ENCODE peak calls at places on chromosomes 1 and 21, in four cellular contexts. F is tibial nerve, U is IMR-90, X is fibroblast of lung. B is an unnamed sample.

GRCh38 chr1:37125295-37125694 is 91.0 kb upstream of the GRIK3 start:
- DNase-seq in F (no peak), U (no peak), X (no peak), B (no peak)

GRCh38 chr1:182507685-182508084 is 57.7 kb downstream of the RGSL1 start:
- DNase-seq in F (no peak), U (no peak), X (no peak), B (no peak)

GRCh38 chr1:52623812-52624211 is 9.2 kb upstream of the SHISAL2A start:
- DNase-seq in F (no peak), U (no peak), X (no peak), B (no peak)

GRCh38 chr1:145847827-145848226 is 2.4 kb downstream of the NUDT17 start:
- DNase-seq in F (no peak), U (no peak), X (no peak), B (no peak)

GRCh38 chr21:19322360-19322759 is 918.8 kb upstream of the TMPRSS15 start:
- DNase-seq in F (no peak), U (no peak), X (peak; percentile 1), B (no peak)

GRCh38 chr1:178634445-178634844 is 90.6 kb upstream of the RALGPS2 start:
- DNase-seq in F (no peak), U (no peak), X (no peak), B (no peak)

GRCh38 chr1:185526318-185527307 is 207.6 kb upstream of the HMCN1 start:
- DNase-seq in F (no peak), U (no peak), X (no peak), B (no peak)

GRCh38 chr1:93613895-93614294 is 67.7 kb downstream of the BCAR3 start:
- DNase-seq in F (no peak), U (peak; percentile 65), X (peak; percentile 79), B (no peak)

GRCh38 chr1:44786138-44786840 is 1.7 kb downstream of the BEST4 start:
- DNase-seq in F (no peak), U (peak; percentile 59), X (peak; percentile 50), B (no peak)

GRCh38 chr1:157490337-157491165 is 61.8 kb downstream of the FCRL5 start:
- DNase-seq in F (peak; percentile 30), U (peak; percentile 26), X (peak; percentile 38), B (no peak)

GRCh38 chr1:207421078-207421477 is 33.0 kb upstream of the CR2 start:
- DNase-seq in F (no peak), U (no peak), X (no peak), B (no peak)

DNA sequence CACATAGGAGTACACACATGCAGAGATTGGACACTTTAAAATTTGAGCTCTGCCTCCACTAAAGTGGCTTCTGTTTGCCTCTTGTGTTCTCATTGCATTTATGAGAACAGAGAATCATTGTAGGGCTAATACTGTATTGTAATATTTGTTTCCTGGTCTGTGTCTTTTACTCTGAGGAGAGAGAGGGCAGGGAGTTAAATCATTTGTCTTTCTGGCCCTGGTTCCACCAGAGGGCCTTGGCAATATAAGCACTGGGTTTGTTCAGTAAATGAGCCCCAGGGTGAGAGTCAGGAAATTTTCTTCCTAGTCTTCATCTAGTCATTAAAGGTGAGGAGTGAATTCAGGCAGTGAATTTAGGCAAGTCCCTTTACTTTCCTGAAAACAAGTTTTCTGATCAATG is 70.3 kb downstream of the NFIA start:
- DNase-seq in F (no peak), U (no peak), X (no peak), B (no peak)
- TF ChIP-seq CTCF in F (no peak), U (no peak), X (no peak), B (no peak)

DNA sequence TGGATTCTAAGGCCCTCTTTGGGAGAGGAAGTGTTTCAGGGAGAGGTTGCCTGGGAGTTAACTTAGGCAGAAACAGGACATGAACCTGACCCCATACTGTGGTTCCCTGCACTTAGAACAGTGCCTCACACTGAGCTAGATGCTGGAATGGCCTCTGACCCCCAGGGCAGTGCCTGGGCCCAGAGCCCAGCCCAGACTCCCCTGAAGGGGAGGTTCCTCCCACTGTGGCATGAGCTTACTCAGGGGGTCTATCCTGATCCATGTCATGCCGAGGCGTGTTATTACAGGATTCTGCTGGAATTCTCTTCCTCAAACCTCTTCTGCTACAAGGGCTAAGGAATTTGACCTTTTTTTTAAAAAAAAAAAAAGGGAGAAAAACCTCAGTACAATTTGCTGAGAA is 72.2 kb downstream of the MRPL37 start:
- DNase-seq in F (no peak), U (no peak), X (no peak), B (no peak)
- H3K27ac ChIP-seq in F (peak overlapping the region; percentile 82), U (peak overlapping the region; percentile 1), X (peak overlapping the region; percentile 97), B (no peak overlapping the region)

GRCh38 chr1:98253145-98253544 is 332.3 kb upstream of the DPYD start:
- DNase-seq in F (no peak), U (no peak), X (no peak), B (no peak)

GRCh38 chr1:98256700-98257099 is 335.9 kb upstream of the DPYD start:
- DNase-seq in F (no peak), U (no peak), X (no peak), B (no peak)

GRCh38 chr1:98251497-98251896 is 330.7 kb upstream of the DPYD start:
- DNase-seq in F (no peak), U (no peak), X (no peak), B (no peak)
- TF ChIP-seq CTCF in F (no peak), U (no peak), X (no peak), B (no peak)

GRCh38 chr21:32459972-32460371 is 47.5 kb downstream of the EVA1C start:
- DNase-seq in F (no peak), U (peak; percentile 26), X (no peak), B (no peak)
- H3K27ac ChIP-seq in F (no peak overlapping the region), U (no peak overlapping the region), X (no peak overlapping the region), B (no peak overlapping the region)

GRCh38 chr1:199688774-199689173 is 338.7 kb upstream of the NR5A2 start:
- DNase-seq in F (no peak), U (no peak), X (no peak), B (no peak)

GRCh38 chr1:199688133-199688676 is 339.3 kb upstream of the NR5A2 start:
- DNase-seq in F (no peak), U (no peak), X (no peak), B (no peak)

GRCh38 chr1:199685369-199685768 is 342.1 kb upstream of the NR5A2 start:
- DNase-seq in F (no peak), U (peak; percentile 75), X (peak; percentile 72), B (no peak)

GRCh38 chr1:199684686-199685273 is 342.7 kb upstream of the NR5A2 start:
- DNase-seq in F (no peak), U (peak; percentile 82), X (peak; percentile 86), B (peak; percentile 30)

GRCh38 chr1:199687321-199687720 is 340.2 kb upstream of the NR5A2 start:
- DNase-seq in F (no peak), U (peak; percentile 44), X (peak; percentile 16), B (no peak)
- TF ChIP-seq CTCF in F (no peak), U (no peak), X (no peak), B (no peak)